ENCODE peak calls at places on chromosome 10, in five cellular contexts. P is B cell; U is activated CD8-positive, alpha-beta T cell treated with anti-CD3 and anti-CD28 coated beads for 36 hours; O is left cardiac atrium; A is DND-41. Y is an unnamed sample.

GRCh38 chr10:77922551-77923179 is 3.9 kb downstream of the DLG5 start:
- DNase-seq in A (no peak), O (no peak), P (no peak), U (no peak), Y (no peak)

GRCh38 chr10:102302611-102303010 is 57.3 kb downstream of the GBF1 start:
- DNase-seq in U (no peak), P (no peak), A (no peak), O (no peak), Y (no peak)

GRCh38 chr10:125123363-125124113 is 36.8 kb downstream of the CTBP2 start:
- DNase-seq in A (no peak), U (no peak), O (peak), P (no peak), Y (peak)

GRCh38 chr10:14533295-14533694 is 202.6 kb upstream of the FRMD4A start:
- DNase-seq in O (no peak), U (no peak), P (no peak), A (no peak), Y (no peak)

GRCh38 chr10:111511751-111512150 is 434.9 kb downstream of the ADRA2A start:
- DNase-seq in P (no peak), A (no peak), O (no peak), U (no peak), Y (no peak)

GRCh38 chr10:105068497-105068896 is 427.4 kb downstream of the SORCS3 start:
- DNase-seq in U (no peak), A (no peak), P (no peak), O (no peak), Y (no peak)

GRCh38 chr10:33032354-33033254 is 74.6 kb upstream of the ITGB1 start:
- DNase-seq in P (no peak), A (no peak), U (no peak), O (no peak), Y (no peak)

GRCh38 chr10:46546591-46547330 is 9.7 kb downstream of the GPRIN2 start:
- DNase-seq in O (peak), U (peak), P (no peak), A (peak), Y (no peak)

GRCh38 chr10:73110345-73110849 is at the start of gene NUDT13:
- DNase-seq in U (peak), O (peak), A (peak), P (peak), Y (no peak)

GRCh38 chr10:32149257-32149955 is 93.2 kb upstream of the KIF5B start:
- DNase-seq in A (no peak), O (peak), U (peak), P (no peak), Y (no peak)

GRCh38 chr10:17905491-17905890 is 46.2 kb upstream of the SLC39A12 start:
- DNase-seq in O (no peak), A (no peak), P (no peak), U (no peak), Y (no peak)

GRCh38 chr10:24556746-24557742 is 166.6 kb downstream of the ARHGAP21 start:
- DNase-seq in O (no peak), U (peak), A (peak), P (no peak), Y (no peak)

GRCh38 chr10:3091346-3091787 is 24.0 kb downstream of the PFKP start:
- DNase-seq in A (no peak), U (peak), P (no peak), O (no peak), Y (no peak)

GRCh38 chr10:81219758-81220157 is 655.2 kb upstream of the NRG3 start:
- DNase-seq in O (no peak), U (no peak), A (no peak), P (no peak), Y (no peak)